ENCODE peak calls at places on chromosomes 13 and 19, in six cellular contexts. G is psoas muscle, L is upper lobe of left lung, U is cardiac muscle cell, H is uterus, J is sigmoid colon. R is an unnamed sample. For H3K9me3, the result is how much of the 10 kb centered on the place peaks cover.

GRCh38 chr13:25466880-25467279 is 95.1 kb downstream of the ATP8A2 start:
- DNase-seq in G (no peak), L (no peak), U (no peak), H (no peak), J (no peak), R (no peak)

GRCh38 chr19:3722443-3723109 is 14.4 kb downstream of the TJP3 start:
- DNase-seq in G (no peak), L (peak), U (no peak), H (no peak), J (no peak), R (peak)

GRCh38 chr13:73230714-73231113 is 171.9 kb downstream of the KLF5 start:
- DNase-seq in G (no peak), L (no peak), U (peak), H (no peak), J (no peak), R (no peak)

GRCh38 chr19:18340237-18340989 is at the start of gene PGPEP1:
- DNase-seq in G (peak), L (peak), U (peak), H (peak), J (peak), R (peak)

GRCh38 chr13:93304868-93305613 is 78.4 kb downstream of the GPC6 start:
- DNase-seq in G (no peak), L (no peak), U (no peak), H (no peak), J (no peak), R (no peak)

GRCh38 chr13:110216403-110217041 is 90.4 kb downstream of the COL4A1 start:
- DNase-seq in G (peak), L (no peak), U (peak), H (peak), J (no peak), R (no peak)

GRCh38 chr13:20049558-20050473 is 91.3 kb downstream of the ZMYM2 start:
- DNase-seq in G (no peak), L (no peak), U (no peak), H (no peak), J (no peak), R (no peak)

GRCh38 chr13:57409656-57410055 is 221.9 kb upstream of the PCDH17 start:
- DNase-seq in G (no peak), L (no peak), U (no peak), H (no peak), J (no peak), R (no peak)

DNA sequence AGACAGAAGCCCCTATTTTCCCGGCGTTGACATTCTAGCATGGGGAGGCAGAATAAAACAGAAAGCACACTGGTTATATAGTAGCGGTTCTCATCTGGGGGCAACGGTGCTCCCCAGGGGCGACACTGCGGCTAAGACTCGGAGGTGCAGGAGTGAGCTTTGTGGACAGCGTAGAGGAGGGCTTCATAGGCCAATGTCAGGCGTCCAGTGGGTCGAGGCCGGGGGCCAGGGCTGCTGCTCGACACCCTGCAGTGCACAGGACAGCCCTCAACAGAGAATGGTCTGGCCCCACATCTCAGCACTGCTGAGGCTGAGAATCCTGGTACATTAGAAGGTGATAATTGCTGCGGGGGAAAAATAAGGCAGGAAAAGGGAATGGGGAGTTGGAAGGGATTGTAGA is 1.5 kb downstream of the ZNF628 start:
- DNase-seq in G (no peak), L (peak), U (no peak), H (no peak), J (no peak), R (no peak)
- TF ChIP-seq CTCF in G (no peak), L (no peak), U (no peak), H (no peak), J (no peak), R (no peak)

GRCh38 chr19:13639342-13639929 is 124.9 kb upstream of the MRI1 start:
- DNase-seq in G (no peak), L (no peak), U (no peak), H (no peak), J (no peak), R (no peak)

GRCh38 chr19:13640611-13641010 is 123.7 kb upstream of the MRI1 start:
- DNase-seq in G (no peak), L (no peak), U (no peak), H (no peak), J (no peak), R (no peak)

GRCh38 chr19:13646758-13647157 is 117.6 kb upstream of the MRI1 start:
- DNase-seq in G (no peak), L (no peak), U (no peak), H (no peak), J (no peak), R (no peak)

DNA sequence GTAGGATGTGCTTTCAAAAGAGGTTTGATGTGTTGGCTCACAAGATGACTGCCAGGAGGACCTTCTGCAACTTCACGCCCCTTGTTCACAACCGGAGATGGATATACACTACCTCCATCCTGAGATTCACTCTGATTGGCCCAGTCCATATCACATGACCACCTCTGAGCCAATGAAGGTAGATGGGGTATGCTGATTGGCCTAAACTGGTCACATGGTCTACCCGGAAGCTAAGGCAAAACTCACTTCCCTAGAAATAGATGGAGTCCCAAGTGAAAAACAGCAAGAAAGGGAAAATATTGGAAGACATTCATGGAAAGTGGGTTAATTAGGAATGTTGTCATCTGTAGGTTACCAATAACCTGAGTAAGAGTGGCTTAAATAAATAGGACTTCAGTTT is 119.7 kb upstream of the MRI1 start:
- DNase-seq in G (no peak), L (no peak), U (no peak), H (no peak), J (no peak), R (no peak)
- H3K27ac ChIP-seq in G (no peak), L (no peak), U (no peak), H (no peak), J (no peak), R (no peak)

GRCh38 chr19:11905928-11906327 is 18.3 kb downstream of the ZNF69 start:
- DNase-seq in G (no peak), L (no peak), U (no peak), H (no peak), J (no peak), R (no peak)

DNA sequence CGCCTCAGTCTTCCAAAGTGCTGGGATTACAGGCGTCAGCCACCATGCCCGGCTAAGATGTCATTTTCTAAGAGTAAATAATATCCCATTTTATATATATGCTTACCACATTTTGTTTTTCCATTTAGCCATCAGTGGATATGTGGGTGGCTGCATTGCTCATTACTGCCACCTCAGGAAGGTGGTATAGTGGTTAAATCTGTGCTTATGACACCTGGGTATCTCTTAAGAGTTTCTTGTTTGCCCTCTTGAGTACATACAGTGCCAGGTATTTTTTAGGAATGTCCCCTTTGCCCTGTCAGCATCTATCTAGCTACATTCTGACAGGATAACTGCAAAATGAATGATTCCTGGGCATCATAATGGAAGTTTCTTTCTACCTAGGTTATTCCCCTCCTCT is 14.6 kb downstream of the ZNF69 start:
- DNase-seq in G (no peak), L (no peak), U (no peak), H (no peak), J (no peak), R (no peak)
- H3K9me3 ChIP-seq in G (half or more), L (under half), U (under half), H (under half), J (under half), R (under half)

GRCh38 chr19:40662925-40663711 is 27.3 kb downstream of the NUMBL start:
- DNase-seq in G (peak), L (peak), U (peak), H (peak), J (peak), R (peak)
- TF ChIP-seq CTCF in G (no peak), L (peak), U (peak), H (peak), J (peak), R (peak)

GRCh38 chr19:8209111-8209964 is at the start of gene CERS4:
- DNase-seq in G (peak), L (peak), U (peak), H (peak), J (peak), R (peak)

GRCh38 chr19:8208710-8209110 is 460 bp upstream of the CERS4 start:
- DNase-seq in G (no peak), L (peak), U (no peak), H (no peak), J (no peak), R (no peak)

GRCh38 chr19:8210660-8211101 is 1.5 kb downstream of the CERS4 start:
- DNase-seq in G (no peak), L (no peak), U (no peak), H (no peak), J (no peak), R (peak)

GRCh38 chr19:8208119-8208709 is 956 bp upstream of the CERS4 start:
- DNase-seq in G (peak), L (peak), U (peak), H (peak), J (peak), R (peak)

DNA sequence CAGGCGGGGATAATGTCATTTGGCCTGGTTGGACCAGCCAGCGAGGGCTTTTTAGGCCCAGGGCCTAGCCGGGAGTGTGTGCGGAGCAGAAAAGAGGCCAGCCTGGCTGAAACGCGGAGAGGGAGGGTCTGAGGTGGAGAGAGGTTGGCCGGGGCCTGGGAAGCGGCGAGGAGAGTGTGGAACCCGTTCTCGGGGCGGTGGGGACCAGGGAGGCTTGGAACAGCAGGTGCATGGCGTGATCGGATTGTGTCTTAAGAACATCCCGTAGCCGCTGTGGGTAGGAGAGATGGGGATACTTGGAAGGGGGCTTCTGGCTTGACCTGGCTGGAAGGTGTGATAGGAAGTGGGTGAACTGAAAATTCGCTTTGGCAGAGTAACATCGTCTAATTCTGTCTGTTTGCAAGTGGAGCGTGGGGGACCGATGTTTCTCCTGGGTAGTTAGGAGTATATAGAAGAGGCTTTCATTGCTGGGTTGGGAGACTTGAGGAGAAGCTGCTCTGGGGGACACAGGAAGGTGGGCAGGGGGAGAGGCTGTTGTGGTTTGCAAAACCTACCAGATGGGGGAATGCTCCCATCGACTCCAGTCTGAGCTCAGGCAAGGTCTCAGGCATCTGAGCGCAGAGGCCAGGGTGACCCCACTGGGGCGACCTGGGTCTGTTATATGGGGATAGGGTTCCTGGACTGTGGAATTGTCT is 942 bp downstream of the CERS4 start:
- DNase-seq in G (no peak), L (no peak), U (no peak), H (no peak), J (no peak), R (no peak)
- H3K27ac ChIP-seq in G (no peak), L (peak), U (peak), H (peak), J (peak), R (peak)

R was measured in body of pancreas.